ENCODE peak calls at places on chromosomes 11 and 22, in four cellular contexts. G, T, Q and E are unnamed samples. For H3K36me3, the result is how much of the 10 kb centered on the place peaks cover.

GRCh38 chr11:47289856-47290255 is 19.9 kb downstream of the MADD start:
- DNase-seq in G (no peak), T (no peak), Q (no peak), E (no peak)

GRCh38 chr11:132718711-132719641 is 813.3 kb downstream of the OPCML start:
- DNase-seq in G (peak), T (no peak), Q (no peak), E (no peak)

GRCh38 chr11:69702769-69703510 is 882 bp downstream of the FGF19 start:
- DNase-seq in G (no peak), T (no peak), Q (no peak), E (no peak)

GRCh38 chr11:134958870-134959269 is 546.8 kb upstream of the B3GAT1 start:
- DNase-seq in G (no peak), T (no peak), Q (no peak), E (no peak)

GRCh38 chr22:47631571-47632102 is 869.2 kb downstream of the TBC1D22A start:
- DNase-seq in G (no peak), T (peak), Q (peak), E (no peak)

GRCh38 chr11:69213315-69213714 is 57.6 kb downstream of the SMIM38 start:
- DNase-seq in G (no peak), T (no peak), Q (no peak), E (no peak)

GRCh38 chr11:66037327-66037726 is 11.0 kb upstream of the CATSPER1 start:
- DNase-seq in G (no peak), T (no peak), Q (no peak), E (no peak)

GRCh38 chr11:2167141-2168045 is 4.2 kb downstream of the TH start:
- DNase-seq in G (no peak), T (no peak), Q (no peak), E (no peak)

GRCh38 chr11:81449588-81450155 is 1284.0 kb downstream of the FAM181B start:
- DNase-seq in G (no peak), T (no peak), Q (no peak), E (no peak)

GRCh38 chr22:36343720-36344105 is 44.1 kb downstream of the MYH9 start:
- DNase-seq in G (no peak), T (no peak), Q (no peak), E (no peak)

GRCh38 chr11:5367461-5368074 is 16.0 kb upstream of the OR51M1 start:
- DNase-seq in G (no peak), T (no peak), Q (no peak), E (no peak)

GRCh38 chr11:118379497-118379896 is 20.1 kb downstream of the UBE4A start:
- DNase-seq in G (no peak), T (no peak), Q (no peak), E (no peak)

GRCh38 chr11:122439911-122440782 is 215.4 kb upstream of the UBASH3B start:
- DNase-seq in G (no peak), T (no peak), Q (no peak), E (no peak)

GRCh38 chr22:32764330-32765116 is 37.0 kb upstream of the TIMP3 start:
- DNase-seq in G (peak), T (no peak), Q (no peak), E (no peak)

GRCh38 chr11:69801513-69802335 is 17.5 kb downstream of the FGF3 start:
- DNase-seq in G (no peak), T (peak), Q (peak), E (no peak)

GRCh38 chr22:35608088-35608487 is 9.0 kb downstream of the MB start:
- DNase-seq in G (no peak), T (no peak), Q (no peak), E (no peak)

GRCh38 chr11:104078250-104078649 is 41.8 kb downstream of the DDI1 start:
- DNase-seq in G (no peak), T (no peak), Q (no peak), E (no peak)

GRCh38 chr22:27990879-27991278 is 71.8 kb upstream of the PITPNB start:
- DNase-seq in G (peak), T (peak), Q (peak), E (no peak)

GRCh38 chr22:29187831-29188230 is 17.9 kb upstream of the EMID1 start:
- DNase-seq in G (no peak), T (no peak), Q (no peak), E (no peak)

GRCh38 chr22:17891427-17892167 is 117.3 kb upstream of the BID start:
- DNase-seq in G (peak), T (no peak), Q (no peak), E (no peak)

GRCh38 chr11:98955551-98955950 is 65.2 kb upstream of the CNTN5 start:
- DNase-seq in G (no peak), T (peak), Q (no peak), E (no peak)

GRCh38 chr22:39558254-39558727 is 12.3 kb upstream of the CACNA1I start:
- DNase-seq in G (no peak), T (no peak), Q (no peak), E (no peak)
- H3K4me3 ChIP-seq in G (peak), T (no peak), Q (no peak), E (no peak)

GRCh38 chr22:50327711-50328019 is 853 bp upstream of the DENND6B start:
- DNase-seq in G (no peak), T (no peak), Q (no peak), E (no peak)

GRCh38 chr22:50326225-50326958 is 420 bp downstream of the DENND6B start:
- DNase-seq in G (no peak), T (no peak), Q (no peak), E (no peak)

GRCh38 chr22:50329236-50329635 is 2.4 kb upstream of the DENND6B start:
- DNase-seq in G (no peak), T (peak), Q (no peak), E (no peak)

GRCh38 chr22:50325444-50326224 is 1.2 kb downstream of the DENND6B start:
- DNase-seq in G (no peak), T (no peak), Q (no peak), E (no peak)

GRCh38 chr22:50326959-50327710 is at the start of gene DENND6B:
- DNase-seq in G (peak), T (peak), Q (no peak), E (peak)
- TF ChIP-seq CTCF in G (peak), T (peak), Q (peak), E (no peak)

DNA sequence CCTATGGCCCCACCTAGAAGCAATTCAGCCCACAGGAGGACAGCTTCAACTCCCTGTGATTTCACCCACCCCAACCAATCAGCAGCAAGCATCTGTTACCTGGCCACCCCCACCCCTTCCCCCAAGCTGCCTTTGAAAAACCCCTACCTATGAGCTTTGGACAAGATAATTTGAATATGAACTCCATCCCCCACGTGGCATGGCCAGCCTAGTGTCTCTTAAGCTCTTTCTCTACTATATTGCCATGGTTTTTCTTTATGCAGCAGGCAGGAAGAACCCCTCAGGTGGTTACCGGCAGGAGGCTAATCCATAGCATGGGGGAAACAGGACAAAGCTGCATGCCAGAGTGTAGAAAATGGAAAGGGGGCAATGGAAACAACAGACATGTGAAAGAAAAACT is 29.0 kb downstream of the CTSC start:
- DNase-seq in G (no peak), T (no peak), Q (no peak), E (no peak)
- H3K36me3 ChIP-seq in G (under half), T (under half), Q (under half), E (under half)

GRCh38 chr11:64451856-64452255 is 92.9 kb downstream of the RPS6KA4 start:
- DNase-seq in G (no peak), T (no peak), Q (no peak), E (no peak)

GRCh38 chr11:64447717-64448598 is 89.0 kb downstream of the RPS6KA4 start:
- DNase-seq in G (peak), T (peak), Q (no peak), E (peak)

GRCh38 chr11:64448599-64449380 is 89.8 kb downstream of the RPS6KA4 start:
- DNase-seq in G (peak), T (peak), Q (peak), E (peak)

GRCh38 chr11:64450168-64450560 is 91.2 kb downstream of the RPS6KA4 start:
- DNase-seq in G (no peak), T (no peak), Q (no peak), E (no peak)

DNA sequence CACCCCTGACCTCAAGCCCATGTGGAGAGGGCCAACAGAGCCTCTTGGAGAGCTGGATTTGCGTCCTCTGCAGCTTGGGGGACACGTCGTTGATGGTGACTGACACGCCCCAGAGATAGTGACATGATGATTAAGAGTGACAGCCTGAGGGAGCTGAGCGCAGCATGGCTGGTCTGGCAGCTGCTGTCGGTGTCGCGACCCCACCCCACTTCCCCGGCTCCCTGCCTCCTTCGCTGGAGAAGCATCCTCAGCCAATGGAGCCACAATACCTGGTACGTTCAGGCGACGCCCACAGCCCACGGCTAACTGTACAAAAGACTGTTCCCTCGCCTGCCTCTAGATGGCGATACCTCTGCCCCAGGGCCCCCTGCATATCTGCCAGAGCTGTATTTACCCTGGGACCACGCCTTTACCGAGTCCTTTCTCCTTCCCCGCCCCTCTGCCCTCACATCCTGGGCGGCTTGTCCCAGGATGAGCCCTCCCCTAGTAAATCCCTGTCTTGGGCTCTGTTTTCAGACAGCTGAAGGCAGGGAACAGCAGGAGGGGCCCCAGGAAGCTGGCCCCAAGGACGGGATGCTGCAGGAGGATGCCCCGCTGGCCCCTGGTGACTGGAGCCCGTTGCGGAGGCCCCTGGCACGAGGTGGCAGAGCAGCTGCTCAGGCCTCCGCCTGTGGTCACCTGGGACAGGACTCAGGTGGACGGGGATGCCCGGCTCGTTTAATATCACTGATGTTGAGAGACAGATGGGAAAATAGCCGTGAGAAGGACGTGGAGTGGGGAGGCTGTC is 90.6 kb downstream of the RPS6KA4 start:
- DNase-seq in G (peak), T (peak), Q (peak), E (peak)
- H3K4me3 ChIP-seq in G (peak), T (peak), Q (peak), E (peak)

GRCh38 chr11:114132944-114133394 is 73.5 kb downstream of the ZBTB16 start:
- DNase-seq in G (no peak), T (peak), Q (no peak), E (no peak)

GRCh38 chr11:114134870-114135269 is 75.4 kb downstream of the ZBTB16 start:
- DNase-seq in G (peak), T (peak), Q (no peak), E (no peak)

GRCh38 chr11:114131366-114131963 is 72.0 kb downstream of the ZBTB16 start:
- DNase-seq in G (peak), T (no peak), Q (no peak), E (no peak)

GRCh38 chr11:114133548-114134329 is 74.2 kb downstream of the ZBTB16 start:
- DNase-seq in G (peak), T (no peak), Q (no peak), E (no peak)

DNA sequence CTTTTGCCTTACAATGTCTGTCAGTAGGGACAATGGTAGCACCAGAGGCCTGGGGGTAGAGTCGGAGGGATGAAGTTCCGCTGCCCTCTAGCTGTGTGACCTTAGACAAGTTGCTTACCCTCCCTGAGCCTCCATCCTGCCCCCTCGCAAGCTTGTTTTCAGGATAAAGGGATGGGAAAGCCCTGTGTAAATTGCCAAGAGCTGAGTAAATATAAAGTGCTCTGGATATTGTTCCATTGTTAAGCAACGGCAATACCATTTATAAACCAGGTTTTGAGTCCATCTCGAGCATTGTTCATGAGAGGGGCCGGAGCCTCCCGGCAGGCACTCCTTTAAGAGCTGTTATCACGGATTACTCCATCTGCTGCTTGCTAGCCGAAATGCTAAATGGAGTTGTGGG is 72.9 kb downstream of the ZBTB16 start:
- DNase-seq in G (peak), T (no peak), Q (no peak), E (no peak)
- TF ChIP-seq CTCF in G (no peak), T (no peak), Q (no peak), E (no peak)

GRCh38 chr11:76658651-76659650 is 11.6 kb downstream of the LRRC32 start:
- DNase-seq in G (peak), T (no peak), Q (no peak), E (no peak)
- H3K36me3 ChIP-seq in G (under half), T (under half), Q (under half), E (under half)

DNA sequence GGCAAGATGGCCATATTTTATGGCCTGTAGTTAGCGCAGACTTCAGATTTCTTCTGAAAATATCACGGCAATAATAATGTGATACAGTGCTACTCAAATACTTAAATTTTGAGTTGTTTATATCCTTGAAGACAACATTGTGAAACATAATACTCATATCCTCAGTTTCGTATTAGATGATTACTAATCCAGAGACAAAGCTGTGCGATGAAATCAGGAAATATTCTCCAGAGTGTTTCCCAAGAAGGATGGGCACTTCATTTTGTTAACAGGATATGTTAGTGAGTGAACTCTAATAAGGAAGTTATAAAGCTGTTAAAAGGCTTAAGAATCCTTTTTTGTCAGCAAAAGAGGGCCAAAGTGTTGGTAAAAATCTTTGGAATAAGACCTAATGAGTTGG is 4.0 kb upstream of the PIK3IP1 start:
- DNase-seq in G (no peak), T (no peak), Q (no peak), E (no peak)
- H3K4me3 ChIP-seq in G (no peak), T (no peak), Q (no peak), E (no peak)